ENCODE peak calls at places on chromosomes 2 and 18, in four cellular contexts. A, D, K and B are unnamed samples.

GRCh38 chr2:146701183-146701582 is 1143.6 kb upstream of the ACVR2A start:
- DNase-seq in K (no peak), A (peak; percentile 11), D (no peak), B (no peak)

GRCh38 chr18:63410792-63411191 is 11.5 kb downstream of the VPS4B start:
- DNase-seq in K (no peak), A (peak; percentile 40), D (no peak), B (peak; percentile 48)

GRCh38 chr18:49359732-49360444 is 100.6 kb downstream of the DYM start:
- DNase-seq in A (no peak), D (no peak), K (no peak), B (peak; percentile 52)

GRCh38 chr2:205904873-205905272 is 181.1 kb downstream of the INO80D start:
- DNase-seq in D (no peak), K (no peak), A (no peak), B (no peak)

GRCh38 chr18:30245756-30246515 is 796.6 kb downstream of the DSC3 start:
- DNase-seq in K (no peak), A (no peak), D (no peak), B (peak; percentile 7)

GRCh38 chr2:207725815-207726578 is 14.6 kb downstream of the CCNYL1 start:
- DNase-seq in A (no peak), D (no peak), K (no peak), B (no peak)

GRCh38 chr2:187124514-187124913 is 275.5 kb upstream of the ZSWIM2 start:
- DNase-seq in A (no peak), D (peak; percentile 13), K (no peak), B (no peak)

GRCh38 chr2:30230479-30230854 is 867 bp upstream of the LBH start:
- DNase-seq in K (no peak), D (peak; percentile 50), A (peak; percentile 47), B (no peak)

GRCh38 chr2:71711470-71711857 is 258.1 kb downstream of the DYSF start:
- DNase-seq in D (peak; percentile 52), K (no peak), A (peak; percentile 25), B (no peak)

GRCh38 chr2:120367649-120368048 is 21.7 kb downstream of the INHBB start:
- DNase-seq in D (no peak), K (no peak), A (no peak), B (no peak)

GRCh38 chr2:30450025-30450424 is 3.0 kb downstream of the LCLAT1 start:
- DNase-seq in K (peak; percentile 28), D (no peak), A (no peak), B (no peak)

GRCh38 chr2:102245266-102246151 is 58.7 kb downstream of the IL1RL2 start:
- DNase-seq in D (no peak), A (no peak), K (no peak), B (no peak)

GRCh38 chr18:62925031-62925688 is 209.8 kb downstream of the PHLPP1 start:
- DNase-seq in D (no peak), A (no peak), K (no peak), B (no peak)

GRCh38 chr18:58592223-58593214 is 36.4 kb downstream of the ALPK2 start:
- DNase-seq in A (no peak), D (no peak), K (no peak), B (no peak)

GRCh38 chr2:200155652-200156051 is 150.8 kb upstream of the SPATS2L start:
- DNase-seq in K (no peak), A (no peak), D (no peak), B (no peak)

DNA sequence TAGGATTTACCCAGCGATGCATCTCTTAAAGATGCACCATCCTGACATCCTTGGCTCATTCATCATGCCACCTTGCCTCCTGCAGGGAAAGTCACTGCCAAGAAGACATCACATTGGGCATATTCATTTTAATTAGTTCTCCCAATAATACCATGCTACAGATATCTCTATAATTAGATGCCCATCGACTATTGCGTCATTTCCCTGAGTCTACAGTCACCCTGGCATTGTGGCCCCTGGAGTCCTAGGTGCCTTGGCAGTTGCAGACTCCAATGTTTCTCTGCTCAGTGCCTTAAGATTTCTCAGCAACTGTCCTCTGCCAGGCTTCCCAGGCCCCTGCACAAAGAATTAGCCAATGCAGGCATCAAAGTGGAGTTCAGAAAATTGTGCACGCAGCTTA is 32.6 kb downstream of the RDH14 start:
- DNase-seq in D (no peak), A (no peak), K (no peak), B (no peak)
- H3K4me3 ChIP-seq in D (no peak overlapping the region), A (no peak overlapping the region), K (no peak overlapping the region), B (no peak overlapping the region)

DNA sequence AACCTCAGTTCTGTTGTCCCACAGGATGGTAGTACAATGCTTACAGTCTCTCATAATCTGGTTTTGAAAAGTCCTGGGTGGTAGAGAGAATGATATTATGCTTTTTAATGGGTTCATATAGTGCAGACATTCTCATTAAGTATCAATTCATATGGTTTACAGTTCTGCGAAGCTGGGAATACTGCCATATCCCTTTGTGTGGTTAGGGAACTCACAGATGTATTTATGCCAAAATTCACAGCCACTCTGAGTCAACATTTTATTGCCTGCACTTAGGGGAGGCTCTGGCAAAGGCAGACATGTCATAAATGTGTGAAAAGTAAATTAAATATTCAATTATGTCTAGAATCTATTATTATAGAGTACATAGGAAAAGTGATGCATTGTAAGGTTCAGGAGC is 808.2 kb downstream of the SUCLG1 start:
- DNase-seq in A (no peak), K (no peak), D (no peak), B (peak; percentile 47)
- H3K4me3 ChIP-seq in A (no peak overlapping the region), K (no peak overlapping the region), D (no peak overlapping the region), B (no peak overlapping the region)

DNA sequence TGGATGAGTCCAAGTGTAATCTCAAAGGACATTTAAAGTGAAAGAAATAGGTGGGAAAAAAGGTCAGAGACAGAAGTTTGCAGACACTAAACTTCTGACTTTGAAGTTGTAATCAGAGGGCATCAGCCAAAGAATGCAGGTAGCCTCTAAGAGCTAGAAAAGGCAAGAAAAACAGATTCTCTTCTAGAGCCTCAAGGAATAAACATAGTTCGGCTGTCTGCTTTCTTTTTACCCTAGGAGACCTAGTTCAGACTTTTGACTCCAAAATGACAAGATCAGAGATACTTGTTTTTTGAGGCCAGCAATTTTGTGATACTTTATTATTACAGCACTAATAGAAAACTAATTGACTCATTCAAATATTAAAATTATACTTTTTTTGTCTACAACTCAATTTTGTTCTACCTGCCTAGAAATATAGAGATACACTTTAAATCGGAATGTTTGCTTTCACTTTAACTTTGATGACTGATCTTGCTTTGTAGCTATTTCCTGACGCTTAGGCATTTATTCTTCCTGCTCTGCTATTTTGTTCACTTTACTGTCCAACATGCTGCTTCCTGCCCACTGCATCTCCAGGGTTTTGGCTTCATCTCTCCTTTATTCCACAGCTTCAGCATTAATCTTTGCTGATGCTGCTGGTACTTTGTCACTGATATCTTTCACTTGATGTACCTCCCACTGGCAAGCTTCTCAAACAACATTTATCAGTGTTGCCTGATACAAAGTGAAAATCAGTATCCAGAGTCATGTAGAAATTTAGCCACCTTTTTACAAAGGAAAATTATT is 272.5 kb downstream of the DSEL start:
- DNase-seq in K (no peak), D (no peak), A (peak; percentile 1), B (no peak)
- H3K4me3 ChIP-seq in K (no peak overlapping the region), D (peak overlapping the region; percentile 13), A (peak overlapping the region; percentile 2), B (peak overlapping the region; percentile 24)

GRCh38 chr2:8581601-8582041 is 100.2 kb upstream of the ID2 start:
- DNase-seq in A (no peak), D (no peak), K (peak; percentile 10), B (no peak)

GRCh38 chr2:8584174-8585066 is 97.4 kb upstream of the ID2 start:
- DNase-seq in A (no peak), K (no peak), D (no peak), B (no peak)

GRCh38 chr2:8583400-8584173 is 98.3 kb upstream of the ID2 start:
- DNase-seq in D (peak; percentile 92), K (peak; percentile 98), A (peak; percentile 45), B (no peak)

GRCh38 chr2:8582191-8582849 is 99.5 kb upstream of the ID2 start:
- DNase-seq in A (no peak), K (peak; percentile 11), D (no peak), B (no peak)

DNA sequence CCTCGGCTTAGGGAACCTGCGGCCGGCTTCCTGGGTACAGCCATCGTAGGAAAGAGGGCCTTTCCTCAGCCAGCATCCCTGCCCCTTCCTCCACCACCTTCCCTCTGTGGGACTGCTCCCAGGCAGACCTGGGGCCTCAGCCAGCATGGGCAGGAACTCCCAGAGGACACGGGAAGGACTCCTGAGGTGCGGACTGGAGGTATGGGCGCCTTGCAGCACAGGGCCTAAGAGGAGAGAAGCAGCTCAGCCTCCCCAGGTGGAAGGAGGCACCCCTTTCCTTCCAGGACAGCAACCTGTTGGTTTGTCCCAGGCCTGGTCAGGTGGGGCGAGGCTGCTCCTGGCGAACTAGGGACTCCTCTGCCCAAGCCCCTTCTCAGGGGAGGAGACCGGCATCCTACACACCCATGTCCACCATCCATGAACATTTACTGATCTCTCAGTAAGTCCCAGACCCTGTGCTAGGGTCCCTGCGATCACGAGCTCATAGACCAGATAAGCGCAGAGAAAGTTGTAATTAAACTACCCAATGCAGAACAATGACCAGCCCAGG is 98.9 kb upstream of the ID2 start:
- DNase-seq in K (peak; percentile 22), D (no peak), A (no peak), B (no peak)
- H3K4me3 ChIP-seq in K (no peak overlapping the region), D (no peak overlapping the region), A (no peak overlapping the region), B (no peak overlapping the region)